ENCODE peak calls at places on chromosomes 1 and 21, in six cellular contexts. A, Y, V, X, K and P are unnamed samples.

GRCh38 chr1:61797045-61797755 is 54.9 kb downstream of the PATJ start:
- DNase-seq in A (no peak), X (no peak), V (no peak), Y (no peak), K (peak; percentile 16), P (no peak)

GRCh38 chr1:24415910-24416665 is 486 bp downstream of the NIPAL3 start:
- DNase-seq in V (no peak), Y (no peak), X (no peak), A (no peak), K (peak; percentile 41), P (peak; percentile 34)

GRCh38 chr1:108000620-108001105 is 35.7 kb upstream of the VAV3 start:
- DNase-seq in Y (no peak), V (no peak), K (peak; percentile 11), X (no peak), A (peak; percentile 0), P (no peak)

GRCh38 chr21:31752352-31752751 is 20.4 kb upstream of the SCAF4 start:
- DNase-seq in X (no peak), K (no peak), V (no peak), Y (no peak), A (peak; percentile 42), P (peak; percentile 70)

GRCh38 chr1:52404116-52404974 is at the start of the genes ORC1 and PRPF38A:
- DNase-seq in K (peak; percentile 97), A (peak; percentile 95), Y (peak; percentile 94), X (peak; percentile 99), V (peak; percentile 72), P (peak; percentile 96)

GRCh38 chr1:112395261-112395831 is 668 bp upstream of the CTTNBP2NL start:
- DNase-seq in V (no peak), K (peak; percentile 62), Y (no peak), X (no peak), A (no peak), P (no peak)

GRCh38 chr1:160206421-160207117 is 1.4 kb downstream of the PEA15 start:
- DNase-seq in Y (no peak), X (no peak), V (peak; percentile 72), A (peak; percentile 91), K (peak; percentile 97), P (peak; percentile 91)

GRCh38 chr1:70717211-70717610 is 306.1 kb downstream of the CTH start:
- DNase-seq in X (no peak), K (no peak), A (no peak), Y (no peak), V (no peak), P (no peak)

GRCh38 chr1:162223488-162223887 is 153.2 kb downstream of the SPATA46 start:
- DNase-seq in A (no peak), X (no peak), Y (no peak), K (no peak), V (no peak), P (no peak)